ENCODE peak calls at places on chromosomes 3 and 15, in six cellular contexts. V is A549, O is PC-9, E is HepG2, P is neural progenitor cell, T is OCI-LY7. X is an unnamed sample. For H3K4me1, the result is how much of the 10 kb centered on the place peaks cover.

GRCh38 chr15:72944565-72944964 is 107.7 kb upstream of the NEO1 start:
- DNase-seq in P (no peak), E (no peak), O (no peak), V (no peak), T (no peak), X (no peak)

GRCh38 chr3:123660276-123660675 is 75.4 kb upstream of the HACD2 start:
- DNase-seq in P (no peak), E (no peak), O (no peak), V (no peak), T (no peak), X (no peak)

GRCh38 chr3:197352382-197352781 is 54.0 kb upstream of the DLG1 start:
- DNase-seq in E (no peak), V (no peak), P (no peak), T (no peak), O (no peak), X (no peak)

GRCh38 chr15:29860872-29861271 is 38.6 kb upstream of the TJP1 start:
- DNase-seq in T (no peak), E (no peak), P (no peak), O (no peak), V (no peak), X (no peak)

GRCh38 chr15:62572797-62573196 is 407.7 kb upstream of the C2CD4B start:
- DNase-seq in T (no peak), E (peak), V (no peak), O (no peak), P (no peak), X (peak)

GRCh38 chr3:128307029-128307633 is 153.8 kb downstream of the EEFSEC start:
- DNase-seq in P (peak), V (no peak), O (no peak), E (peak), T (no peak), X (no peak)

GRCh38 chr3:143840636-143841035 is 7.6 kb downstream of the SLC9A9 start:
- DNase-seq in P (no peak), E (no peak), O (no peak), T (no peak), V (no peak), X (no peak)

GRCh38 chr3:127785711-127786265 is 36.5 kb downstream of the MGLL start:
- DNase-seq in V (no peak), O (no peak), P (no peak), E (no peak), T (no peak), X (no peak)

GRCh38 chr3:48404440-48405342 is 25.2 kb downstream of the PLXNB1 start:
- DNase-seq in V (no peak), O (no peak), P (no peak), T (no peak), E (no peak), X (no peak)

GRCh38 chr15:68885070-68885469 is 45.3 kb upstream of the SPESP1 start:
- DNase-seq in P (no peak), E (no peak), T (no peak), O (peak), V (no peak), X (peak)

GRCh38 chr3:46112984-46113383 is 85.7 kb upstream of the XCR1 start:
- DNase-seq in O (no peak), T (no peak), V (no peak), P (no peak), E (no peak), X (no peak)

GRCh38 chr15:84878504-84878903 is 6.0 kb upstream of the SLC28A1 start:
- DNase-seq in O (peak), V (peak), T (peak), E (peak), P (peak), X (peak)

GRCh38 chr3:120459196-120459595 is 8.4 kb upstream of the FSTL1 start:
- DNase-seq in O (no peak), P (no peak), T (no peak), E (no peak), V (no peak), X (no peak)

GRCh38 chr3:120462409-120462959 is 11.7 kb upstream of the FSTL1 start:
- DNase-seq in V (no peak), E (no peak), T (no peak), P (no peak), O (no peak), X (no peak)

GRCh38 chr3:120461416-120461815 is 10.6 kb upstream of the FSTL1 start:
- DNase-seq in V (no peak), O (no peak), T (no peak), E (no peak), P (no peak), X (no peak)

GRCh38 chr3:120460217-120460616 is 9.4 kb upstream of the FSTL1 start:
- DNase-seq in P (no peak), E (no peak), T (no peak), V (no peak), O (no peak), X (no peak)

DNA sequence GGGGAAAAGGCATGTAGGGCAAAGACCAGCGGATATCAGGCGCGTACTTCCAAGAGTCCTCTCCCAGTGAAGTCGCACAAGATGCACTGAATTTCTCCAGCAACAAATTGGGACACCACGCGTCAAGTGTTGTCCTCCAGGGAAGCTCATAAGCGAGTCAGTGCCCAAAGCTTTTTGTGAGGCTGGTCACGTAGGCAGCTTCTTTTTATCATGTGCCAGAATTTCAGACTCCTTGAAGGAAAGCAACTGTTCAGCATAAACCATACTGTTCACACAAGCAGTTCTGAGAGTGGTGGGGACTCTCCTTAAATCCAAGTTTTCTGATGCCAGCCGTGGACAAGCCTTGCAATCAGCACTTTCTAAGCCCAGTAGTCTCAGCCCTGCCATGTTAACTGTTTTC is 10.1 kb upstream of the FSTL1 start:
- DNase-seq in P (no peak), O (no peak), E (no peak), V (no peak), T (no peak), X (no peak)
- H3K4me2 ChIP-seq in P (no peak), O (no peak), E (no peak), V (no peak), T (no peak), X (no peak)

DNA sequence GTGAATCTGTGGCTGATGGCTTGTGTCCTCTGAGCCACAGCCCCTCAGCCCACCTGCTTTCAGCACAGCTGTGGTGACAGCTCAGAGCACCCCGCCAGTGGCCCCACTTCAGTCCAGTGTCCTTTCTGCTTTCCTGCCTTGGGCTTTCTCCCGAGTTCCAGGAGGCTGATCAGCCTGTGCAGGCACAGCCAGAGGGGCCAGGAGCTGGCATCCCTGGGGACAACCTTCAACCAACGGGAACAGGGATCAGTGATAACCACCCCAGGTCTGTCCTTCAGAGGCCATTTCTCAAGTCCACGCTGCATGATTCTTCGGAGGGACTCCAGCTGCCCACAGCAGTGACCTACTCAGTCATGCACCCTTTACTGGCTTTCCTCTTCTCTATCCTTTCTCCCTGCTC is 166.6 kb downstream of the RAB11A start:
- DNase-seq in O (no peak), V (no peak), T (no peak), P (no peak), E (no peak), X (no peak)
- H3K4me1 ChIP-seq in O (under half), V (under half), T (under half), P (under half), E (under half), X (under half)

GRCh38 chr3:131620977-131621376 is 118.2 kb upstream of the MRPL3 start:
- DNase-seq in T (no peak), P (no peak), V (no peak), O (no peak), E (no peak), X (no peak)

GRCh38 chr3:131622726-131623125 is 120.0 kb upstream of the MRPL3 start:
- DNase-seq in E (no peak), O (no peak), V (no peak), T (no peak), P (no peak), X (peak)

GRCh38 chr3:131616719-131617118 is 113.9 kb upstream of the MRPL3 start:
- DNase-seq in E (no peak), O (no peak), V (no peak), T (no peak), P (no peak), X (no peak)

DNA sequence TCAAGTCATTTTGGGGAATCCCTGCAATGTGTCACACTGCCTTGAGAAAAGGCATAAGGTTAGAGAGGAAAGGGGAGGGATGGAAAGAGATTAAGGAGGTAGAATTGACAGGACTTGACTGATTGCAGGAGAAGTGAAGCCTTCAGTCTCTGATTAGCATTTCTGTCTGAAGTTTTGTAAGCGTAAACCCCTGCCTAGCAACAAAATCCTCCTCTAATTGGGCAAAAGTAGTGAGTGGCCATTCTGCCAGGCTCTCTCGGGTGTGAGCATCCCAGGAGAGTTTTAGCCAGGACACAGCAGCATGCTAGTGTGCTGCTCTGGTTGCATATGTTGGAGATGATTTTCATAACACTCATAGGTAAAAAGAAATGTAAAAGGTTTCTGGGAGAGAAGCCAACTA is 117.0 kb upstream of the MRPL3 start:
- DNase-seq in E (no peak), V (no peak), P (peak), O (no peak), T (no peak), X (no peak)
- H3K4me2 ChIP-seq in E (no peak), V (no peak), P (peak), O (no peak), T (no peak), X (no peak)

GRCh38 chr3:16668776-16669545 is 63.7 kb upstream of the DAZL start:
- DNase-seq in T (no peak), O (no peak), P (no peak), E (no peak), V (no peak), X (no peak)
- H3K4me1 ChIP-seq in T (under half), O (under half), P (under half), E (under half), V (under half), X (half or more)

X was measured in GM23338.